ENCODE peak calls at places on chromosomes 16 and 17, in eight cellular contexts. J is HCT116, E is GM12878, Q is GM23338, M is K562, G is endothelial cell of umbilical vein, A is HepG2, R is H1. Y is an unnamed sample.

GRCh38 chr17:27650836-27651235 is 19.8 kb downstream of the LGALS9 start:
- DNase-seq in E (no peak), Q (no peak), M (no peak), G (no peak), A (no peak), R (no peak), J (no peak), Y (no peak)

GRCh38 chr17:16459850-16460550 is 32.0 kb downstream of the LRRC75A start:
- DNase-seq in E (no peak), J (no peak), A (no peak), R (no peak), G (no peak), Q (peak; percentile 81), M (no peak), Y (no peak)

GRCh38 chr16:20675488-20676267 is 21.8 kb downstream of the ACSM1 start:
- DNase-seq in G (peak; percentile 26), E (peak; percentile 38), A (peak; percentile 64), Q (peak; percentile 96), M (peak; percentile 64), J (peak; percentile 19), R (peak; percentile 75), Y (no peak)

GRCh38 chr17:49456172-49456965 is 38.7 kb upstream of the NGFR start:
- DNase-seq in A (no peak), Q (no peak), G (no peak), E (no peak), J (no peak), M (no peak), R (no peak), Y (no peak)

GRCh38 chr16:12874135-12874534 is 27.3 kb upstream of the SHISA9 start:
- DNase-seq in G (peak; percentile 63), E (no peak), R (no peak), M (no peak), J (no peak), A (no peak), Q (peak; percentile 35), Y (no peak)

GRCh38 chr17:66654341-66654740 is 180.6 kb upstream of the CACNG5 start:
- DNase-seq in Q (no peak), M (no peak), J (no peak), R (no peak), E (no peak), G (peak; percentile 64), A (no peak), Y (no peak)

GRCh38 chr17:77512062-77512946 is 371.5 kb downstream of the SEC14L1 start:
- DNase-seq in A (peak; percentile 99), E (no peak), G (no peak), Q (no peak), M (no peak), R (no peak), J (no peak), Y (no peak)

GRCh38 chr17:58367462-58367861 is 15.5 kb upstream of the SUPT4H1 start:
- DNase-seq in Q (no peak), A (no peak), M (peak; percentile 71), J (no peak), R (no peak), E (no peak), G (no peak), Y (no peak)

GRCh38 chr16:89341274-89341673 is 123.8 kb downstream of the ZNF778 start:
- DNase-seq in R (no peak), M (no peak), Q (no peak), G (no peak), A (no peak), J (no peak), E (no peak), Y (no peak)

GRCh38 chr17:57938061-57938502 is 17.1 kb downstream of the CUEDC1 start:
- DNase-seq in J (no peak), A (peak; percentile 86), M (no peak), E (no peak), G (no peak), Q (no peak), R (no peak), Y (no peak)

GRCh38 chr17:46853896-46854444 is 2.6 kb downstream of the WNT9B start:
- DNase-seq in J (no peak), Q (peak; percentile 50), R (no peak), A (no peak), E (no peak), M (no peak), G (no peak), Y (no peak)

GRCh38 chr17:49901460-49902331 is 53.8 kb upstream of the TAC4 start:
- DNase-seq in Q (peak; percentile 53), M (no peak), J (peak; percentile 13), E (no peak), R (no peak), A (peak; percentile 65), G (no peak), Y (no peak)

GRCh38 chr17:31095239-31096105 is 695 bp downstream of the NF1 start:
- DNase-seq in R (peak; percentile 63), G (peak; percentile 47), E (no peak), Q (peak; percentile 94), M (peak; percentile 66), J (no peak), A (peak; percentile 7), Y (no peak)

GRCh38 chr16:68367891-68368601 is 57.2 kb downstream of the PRMT7 start:
- DNase-seq in E (no peak), G (no peak), Q (no peak), R (no peak), M (no peak), J (no peak), A (no peak), Y (no peak)

GRCh38 chr17:81419333-81419885 is 24.2 kb downstream of the BAHCC1 start:
- DNase-seq in E (no peak), R (no peak), M (peak; percentile 46), G (peak; percentile 64), A (no peak), Q (no peak), J (peak; percentile 71), Y (peak; percentile 87)

GRCh38 chr17:71342726-71343125 is 778.1 kb upstream of the SOX9 start:
- DNase-seq in R (no peak), E (no peak), Q (no peak), A (no peak), M (no peak), J (no peak), G (no peak), Y (no peak)

GRCh38 chr16:12896562-12896961 is 4.8 kb upstream of the SHISA9 start:
- DNase-seq in J (peak; percentile 32), G (peak; percentile 18), M (peak; percentile 53), R (no peak), Q (peak; percentile 90), E (no peak), A (peak; percentile 74), Y (peak; percentile 53)

GRCh38 chr17:56635640-56636039 is 42.1 kb downstream of the NOG start:
- DNase-seq in J (no peak), M (no peak), R (no peak), Q (no peak), A (no peak), E (no peak), G (no peak), Y (no peak)

GRCh38 chr17:44045493-44045892 is 21.0 kb downstream of the LSM12 start:
- DNase-seq in A (no peak), R (no peak), J (no peak), Q (no peak), M (no peak), E (no peak), G (no peak), Y (no peak)

DNA sequence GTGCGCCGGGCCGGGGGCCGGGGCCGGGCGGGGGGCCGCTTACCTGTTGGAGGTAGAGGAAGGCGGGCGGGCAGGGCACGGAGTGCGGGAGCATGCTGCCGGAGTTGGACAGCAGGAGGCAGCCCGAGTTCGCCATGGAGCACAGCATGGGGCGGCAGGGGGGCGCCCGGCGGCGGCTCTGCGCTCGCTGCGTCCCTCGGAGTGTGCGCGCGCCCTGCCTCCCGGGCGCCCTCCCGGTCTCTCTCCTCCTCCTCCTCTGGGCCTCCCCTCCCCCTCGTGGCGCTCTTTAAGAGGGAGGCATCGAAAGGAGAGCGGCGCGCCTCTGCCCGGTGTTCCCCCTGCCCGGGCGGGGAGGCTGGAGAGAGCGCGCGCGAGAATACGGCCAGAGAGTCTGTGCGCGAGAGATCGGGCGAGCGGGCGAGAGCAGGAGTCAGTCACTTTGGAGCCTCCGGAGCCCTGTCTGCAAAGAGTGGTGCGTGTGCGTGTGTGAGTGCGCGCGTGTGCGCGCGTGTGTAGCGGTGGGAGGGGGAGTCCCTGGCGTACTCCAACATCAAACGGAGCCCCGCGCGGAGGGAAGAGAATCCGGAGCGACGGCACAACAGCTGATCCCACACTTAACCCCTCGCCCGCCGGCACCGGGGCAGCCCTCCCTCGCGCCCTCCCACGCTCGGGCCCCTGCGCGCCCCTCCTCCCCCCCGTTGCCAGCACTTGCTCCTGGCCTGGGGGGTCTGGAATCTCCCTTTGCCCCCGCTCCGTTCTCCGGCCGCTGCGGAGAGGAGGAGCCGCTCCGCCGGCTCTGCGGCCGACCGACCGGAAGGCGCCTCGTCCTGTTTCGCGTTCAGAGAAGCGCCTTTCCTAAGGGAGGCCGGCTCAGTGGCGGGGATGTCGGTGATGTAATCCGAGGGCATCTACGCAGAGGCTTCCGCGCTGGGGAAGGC is 108.9 kb downstream of the ENGASE start:
- DNase-seq in R (no peak), Q (peak; percentile 92), J (no peak), G (no peak), E (no peak), A (no peak), M (no peak), Y (no peak)
- TF ChIP-seq EZH2 in R (no peak), Q (no peak), J (no peak), G (peak; percentile 58), E (no peak), A (no peak), M (no peak), Y (peak; percentile 39)

DNA sequence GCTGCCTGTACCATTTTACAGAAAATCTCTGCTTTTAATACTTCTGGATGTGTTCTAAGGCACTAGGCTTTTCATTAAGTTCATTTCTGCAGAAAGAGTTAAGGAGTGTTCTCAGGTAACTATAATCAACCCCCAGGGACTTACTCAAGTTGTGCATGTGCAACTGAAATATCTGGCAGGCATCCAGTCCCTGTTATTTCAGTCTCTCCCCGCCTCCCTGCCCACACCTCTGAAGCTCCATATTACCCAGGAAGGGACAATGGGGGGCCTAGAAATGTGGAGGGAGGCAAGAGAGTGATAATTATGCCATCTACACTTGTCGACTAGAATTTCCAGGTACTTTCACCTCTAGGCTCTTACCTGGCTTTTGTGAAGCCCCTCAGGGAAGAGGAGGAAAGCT is 432.2 kb downstream of the MAF start:
- DNase-seq in A (no peak), R (no peak), M (no peak), E (no peak), J (no peak), G (no peak), Q (no peak), Y (no peak)
- TF ChIP-seq POLR2AphosphoS5 in A (no peak), R (no peak), M (no peak), E (no peak), J (no peak), G (no peak), Q (no peak), Y (no peak)

GRCh38 chr17:60139438-60140285 is 10.1 kb upstream of the CA4 start:
- DNase-seq in J (peak; percentile 12), E (no peak), M (peak; percentile 83), G (peak; percentile 54), A (peak; percentile 47), Q (peak; percentile 86), R (no peak), Y (no peak)
- TF ChIP-seq EZH2 in J (no peak), E (no peak), M (no peak), G (peak; percentile 79), A (no peak), Q (peak; percentile 59), R (peak; percentile 86), Y (no peak)

DNA sequence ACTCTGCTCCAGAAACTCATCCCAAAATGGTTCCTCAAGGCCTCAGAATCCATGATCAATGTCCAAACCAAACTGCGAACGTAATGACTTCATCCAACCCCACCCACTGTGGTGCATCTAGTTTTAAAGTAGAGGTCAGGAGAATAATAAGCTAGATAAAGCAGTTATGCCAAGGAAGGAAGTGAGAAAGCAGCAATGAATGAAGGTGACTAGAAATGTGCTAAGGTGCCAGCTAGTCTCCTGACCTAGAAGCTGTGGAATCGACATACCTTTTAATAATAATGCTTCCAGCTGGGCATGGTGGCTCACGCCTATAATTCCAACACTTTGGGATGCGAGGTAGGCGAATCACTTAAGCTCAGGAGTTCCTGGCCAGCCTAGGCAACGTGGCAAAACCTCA is 99.2 kb downstream of the SMG6 start:
- DNase-seq in J (no peak), M (no peak), G (peak; percentile 66), Q (no peak), R (no peak), A (no peak), E (no peak), Y (no peak)
- TF ChIP-seq POLR2AphosphoS5 in J (no peak), M (no peak), G (peak; percentile 65), Q (no peak), R (no peak), A (no peak), E (no peak), Y (no peak)